ENCODE peak calls at places on chromosomes 2 and 18, in six cellular contexts. V is gastrocnemius medialis; A is A549; B is uterus; M is CD8-positive, alpha-beta T cell; Z is HCT116. I is an unnamed sample.

GRCh38 chr2:112547333-112547732 is 5.1 kb downstream of the POLR1B start:
- DNase-seq in V (peak), M (no peak), B (no peak), Z (no peak), A (no peak), I (no peak)

GRCh38 chr18:48459016-48459415 is 49.8 kb upstream of the ZBTB7C start:
- DNase-seq in V (no peak), B (no peak), Z (no peak), A (no peak), M (no peak), I (no peak)

GRCh38 chr2:55929476-55929875 is 5.9 kb upstream of the EFEMP1 start:
- DNase-seq in M (no peak), V (no peak), A (no peak), B (no peak), Z (no peak), I (no peak)

GRCh38 chr2:236679906-236680305 is 110.3 kb downstream of the ACKR3 start:
- DNase-seq in B (no peak), Z (no peak), M (no peak), V (no peak), A (no peak), I (no peak)

GRCh38 chr2:133026536-133027177 is 356.7 kb upstream of the LYPD1 start:
- DNase-seq in A (no peak), M (no peak), V (no peak), Z (no peak), B (no peak), I (no peak)

GRCh38 chr2:85485815-85486214 is 53.2 kb upstream of the MAT2A start:
- DNase-seq in V (no peak), M (no peak), Z (no peak), A (no peak), B (no peak), I (no peak)

GRCh38 chr2:182763311-182763912 is 47.4 kb downstream of the DNAJC10 start:
- DNase-seq in V (no peak), A (peak), B (no peak), Z (peak), M (no peak), I (peak)

GRCh38 chr2:46747297-46747818 is 168.2 kb downstream of the MCFD2 start:
- DNase-seq in A (no peak), V (no peak), Z (no peak), B (no peak), M (no peak), I (peak)

GRCh38 chr2:6017887-6018286 is 325.7 kb downstream of the SOX11 start:
- DNase-seq in M (no peak), B (no peak), V (no peak), Z (no peak), A (no peak), I (no peak)

GRCh38 chr2:61178603-61179545 is 16.9 kb downstream of the C2orf74 start:
- DNase-seq in B (peak), V (peak), M (no peak), Z (no peak), A (no peak), I (no peak)

GRCh38 chr2:61180686-61181085 is 18.7 kb downstream of the C2orf74 start:
- DNase-seq in Z (no peak), V (no peak), B (no peak), M (no peak), A (no peak), I (no peak)

GRCh38 chr2:61177727-61178549 is 15.9 kb downstream of the C2orf74 start:
- DNase-seq in V (peak), A (no peak), M (peak), Z (no peak), B (peak), I (peak)

GRCh38 chr2:61181382-61182058 is 19.5 kb downstream of the C2orf74 start:
- DNase-seq in B (no peak), Z (no peak), A (no peak), V (no peak), M (no peak), I (no peak)

DNA sequence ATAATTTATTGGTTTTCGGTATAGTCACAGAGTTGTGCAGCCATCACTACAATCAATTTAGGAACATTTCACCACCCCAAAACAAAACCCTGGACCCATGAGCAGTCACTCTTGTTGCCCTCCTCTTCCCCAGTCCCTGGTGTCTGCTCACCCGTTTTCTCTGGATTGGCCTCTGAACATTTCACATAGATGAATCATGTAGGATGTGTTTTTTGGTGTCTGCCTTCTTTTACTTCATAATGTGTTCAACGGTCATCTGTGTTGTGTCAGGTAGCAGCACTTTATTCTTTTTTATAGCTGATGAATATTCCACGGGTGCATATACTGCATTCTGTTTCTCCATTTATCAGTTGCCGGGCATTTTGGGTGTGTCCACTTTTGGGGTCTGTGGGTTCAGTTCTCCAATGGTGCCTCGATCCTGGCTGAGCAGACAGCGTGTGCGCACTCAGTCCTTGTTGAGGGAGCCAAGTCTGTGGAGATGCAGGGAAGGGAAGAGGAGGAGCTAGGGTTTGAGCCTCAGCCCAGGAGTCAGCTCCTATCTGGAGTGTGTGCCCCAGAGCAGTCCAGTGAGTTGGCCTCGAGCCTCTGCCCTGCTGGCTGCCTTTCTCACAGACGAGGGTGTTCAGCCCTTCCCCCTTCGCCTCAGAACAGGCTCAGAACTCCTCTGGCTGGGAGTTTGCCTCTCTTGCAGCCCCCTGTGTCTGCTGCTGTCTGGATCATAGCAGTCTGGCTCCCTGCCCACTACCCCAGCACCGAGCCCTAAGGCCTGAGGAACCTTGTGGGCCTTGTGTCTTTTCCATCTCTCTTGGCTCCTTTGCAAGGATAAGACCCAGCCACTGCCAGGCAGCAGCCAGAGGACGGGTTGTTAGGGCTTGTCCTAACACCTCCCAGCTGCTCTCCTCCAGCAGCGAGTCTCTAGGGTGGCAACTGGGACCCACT is 18.0 kb downstream of the C2orf74 start:
- DNase-seq in V (peak), B (peak), A (no peak), Z (no peak), M (no peak), I (no peak)
- H3K4me3 ChIP-seq in V (no peak), B (peak), A (no peak), Z (no peak), M (no peak), I (no peak)

DNA sequence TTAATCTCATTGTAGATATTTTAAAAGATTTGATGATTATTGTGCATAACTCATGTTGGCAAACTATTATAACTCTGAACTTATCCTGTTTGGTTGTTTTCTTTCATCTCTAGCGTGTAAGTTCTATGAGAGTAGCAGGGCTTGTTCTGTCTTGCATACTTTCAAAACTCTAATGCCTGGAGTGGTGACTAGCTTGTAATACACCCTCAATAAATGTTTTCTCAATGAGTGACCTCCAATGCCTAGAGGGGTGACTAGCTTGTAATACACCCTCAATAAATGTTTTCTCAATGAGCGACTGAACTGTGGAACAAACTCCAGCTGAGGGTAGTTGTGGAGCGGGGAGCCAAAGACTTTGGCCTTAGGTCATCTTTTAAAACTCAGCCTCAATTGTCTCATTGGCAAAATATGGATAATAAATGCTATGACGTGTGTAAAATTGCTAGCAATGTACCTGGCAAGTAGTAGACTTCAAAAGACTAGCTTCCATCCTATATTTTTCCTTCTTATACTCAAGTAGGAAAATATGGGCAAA is 1.8 kb downstream of the GPD2 start:
- DNase-seq in Z (no peak), B (no peak), V (no peak), M (no peak), A (no peak), I (no peak)
- H3K4me3 ChIP-seq in Z (peak), B (no peak), V (peak), M (no peak), A (no peak), I (no peak)

GRCh38 chr18:23568739-23569138 is 17.6 kb downstream of the NPC1 start:
- DNase-seq in M (no peak), A (no peak), B (no peak), Z (no peak), V (no peak), I (no peak)
- H3K4me3 ChIP-seq in M (no peak), A (no peak), B (no peak), Z (no peak), V (no peak), I (no peak)

GRCh38 chr2:238847432-238847801 is 468 bp upstream of the TWIST2 start:
- DNase-seq in B (no peak), A (no peak), M (no peak), V (no peak), Z (no peak), I (no peak)
- H3K4me3 ChIP-seq in B (peak), A (peak), M (no peak), V (peak), Z (no peak), I (no peak)

GRCh38 chr2:69616755-69617154 is 26.8 kb downstream of the AAK1 start:
- DNase-seq in V (no peak), M (no peak), B (no peak), A (no peak), Z (peak), I (no peak)

GRCh38 chr2:69612707-69613106 is 30.8 kb downstream of the AAK1 start:
- DNase-seq in V (no peak), Z (no peak), B (no peak), A (no peak), M (no peak), I (no peak)

GRCh38 chr2:69617744-69618143 is 25.8 kb downstream of the AAK1 start:
- DNase-seq in M (no peak), V (no peak), B (no peak), Z (no peak), A (no peak), I (no peak)

GRCh38 chr2:69615969-69616368 is 27.6 kb downstream of the AAK1 start:
- DNase-seq in V (no peak), Z (no peak), A (no peak), M (no peak), B (no peak), I (no peak)

DNA sequence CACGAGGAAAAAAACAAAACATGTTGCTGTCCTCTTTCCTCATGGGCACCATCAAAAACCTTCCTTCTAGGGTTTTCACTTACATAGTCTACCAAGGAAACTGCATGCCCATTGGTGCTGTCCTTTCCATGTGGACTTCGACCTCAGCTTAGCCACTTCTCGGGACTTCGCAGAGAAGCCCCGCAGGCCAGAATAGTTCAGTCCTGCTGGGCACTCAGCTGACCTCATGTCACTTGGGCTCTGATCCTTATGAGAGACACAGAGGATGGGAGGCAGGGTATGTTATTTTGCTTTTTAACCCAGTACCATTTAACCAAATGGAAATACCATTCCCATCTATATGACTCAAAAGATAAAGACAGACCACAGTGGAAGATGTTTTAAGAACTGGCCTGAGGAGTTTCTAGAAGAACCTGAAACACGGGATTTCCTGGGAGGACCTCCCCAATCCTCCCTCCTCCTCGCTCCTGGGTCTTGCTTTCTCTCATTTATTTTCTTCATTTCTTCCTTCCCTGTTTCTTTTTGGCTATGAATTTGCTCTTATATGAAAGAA is 28.4 kb downstream of the AAK1 start:
- DNase-seq in M (no peak), V (no peak), A (no peak), B (no peak), Z (no peak), I (no peak)
- H3K4me3 ChIP-seq in M (no peak), V (no peak), A (no peak), B (no peak), Z (no peak), I (no peak)

DNA sequence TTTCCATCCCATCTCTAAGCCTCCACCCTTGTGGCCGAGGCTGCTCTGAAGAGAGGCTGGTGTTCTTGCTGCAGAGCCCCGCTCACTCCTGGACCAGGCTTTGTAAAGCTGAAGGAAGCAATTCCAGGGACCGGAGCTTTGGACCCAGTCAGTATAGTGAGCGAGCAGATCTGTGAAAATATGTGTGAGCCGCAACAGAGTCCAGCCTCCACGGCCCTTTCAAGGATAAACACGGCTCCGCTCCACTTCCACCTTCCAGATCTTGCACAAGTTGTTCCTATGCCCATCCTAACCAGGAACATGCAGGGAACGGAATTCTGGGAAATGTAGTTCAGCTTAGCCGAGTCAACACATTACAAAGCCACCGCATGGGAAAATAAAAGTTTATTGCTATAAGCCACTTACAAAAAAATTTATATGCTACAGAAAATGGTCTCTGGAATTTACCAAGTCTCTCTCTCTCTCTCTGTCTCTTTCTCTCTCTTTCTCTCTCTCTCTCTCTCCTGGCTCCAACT is 151.7 kb upstream of the ZNF521 start:
- DNase-seq in M (no peak), A (peak), V (peak), B (peak), Z (peak), I (peak)
- H3K4me3 ChIP-seq in M (no peak), A (peak), V (peak), B (peak), Z (no peak), I (no peak)